ENCODE peak calls at places on chromosomes 11 and 22, in five cellular contexts. X is foreskin fibroblast, B is right lobe of liver, C is fibroblast of villous mesenchyme, U is transverse colon. S is an unnamed sample.

GRCh38 chr22:50271519-50271970 is 1.4 kb upstream of the MAPK11 start:
- DNase-seq in X (peak), B (no peak), C (peak), U (peak), S (peak)

GRCh38 chr11:71223671-71224660 is 28.4 kb downstream of the SHANK2 start:
- DNase-seq in X (no peak), B (no peak), C (no peak), U (no peak), S (no peak)

GRCh38 chr22:48594757-48595510 is 1232.7 kb downstream of the BRD1 start:
- DNase-seq in X (no peak), B (no peak), C (no peak), U (no peak), S (no peak)

GRCh38 chr11:69343401-69344321 is 49.7 kb downstream of the MYEOV start:
- DNase-seq in X (no peak), B (no peak), C (no peak), U (no peak), S (no peak)

GRCh38 chr11:72483412-72484186 is 49.3 kb upstream of the CLPB start:
- DNase-seq in X (peak), B (no peak), C (peak), U (no peak), S (peak)

GRCh38 chr11:126307706-126308105 is 3.8 kb downstream of the DCPS start:
- DNase-seq in X (peak), B (peak), C (peak), U (no peak), S (peak)

GRCh38 chr11:3735827-3736226 is 61.5 kb downstream of the NUP98 start:
- DNase-seq in X (peak), B (no peak), C (peak), U (no peak), S (peak)

GRCh38 chr11:19935507-19935906 is 222.9 kb downstream of the NAV2 start:
- DNase-seq in X (peak), B (no peak), C (peak), U (no peak), S (peak)

GRCh38 chr22:49091917-49092545 is 735.6 kb downstream of the BRD1 start:
- DNase-seq in X (no peak), B (no peak), C (no peak), U (no peak), S (no peak)

GRCh38 chr11:106288988-106289387 is 211.5 kb downstream of the AASDHPPT start:
- DNase-seq in X (no peak), B (no peak), C (no peak), U (no peak), S (no peak)

GRCh38 chr11:116275634-116276033 is 497.2 kb downstream of the BUD13 start:
- DNase-seq in X (no peak), B (no peak), C (no peak), U (no peak), S (no peak)

GRCh38 chr11:91981995-91982394 is 242.6 kb upstream of the FAT3 start:
- DNase-seq in X (peak), B (no peak), C (peak), U (peak), S (peak)

GRCh38 chr22:23233746-23234408 is 53.6 kb downstream of the BCR start:
- DNase-seq in X (peak), B (no peak), C (peak), U (no peak), S (peak)

GRCh38 chr11:15988693-15989231 is 367.6 kb downstream of the SOX6 start:
- DNase-seq in X (no peak), B (no peak), C (peak), U (no peak), S (peak)

GRCh38 chr22:37442537-37442936 is 15.3 kb upstream of the ELFN2 start:
- DNase-seq in X (peak), B (no peak), C (peak), U (no peak), S (peak)

GRCh38 chr11:47326198-47326597 is 26.3 kb downstream of the MYBPC3 start:
- DNase-seq in X (no peak), B (no peak), C (no peak), U (no peak), S (no peak)

GRCh38 chr22:30198152-30198845 is 48.3 kb downstream of the LIF start:
- DNase-seq in X (peak), B (no peak), C (no peak), U (no peak), S (no peak)

GRCh38 chr22:38840129-38840528 is 3.7 kb downstream of the NPTXR start:
- DNase-seq in X (no peak), B (no peak), C (no peak), U (no peak), S (no peak)

GRCh38 chr11:106276859-106277436 is 199.5 kb downstream of the AASDHPPT start:
- DNase-seq in X (peak), B (no peak), C (peak), U (no peak), S (peak)

GRCh38 chr22:19125011-19125410 is 2.8 kb upstream of the DGCR2 start:
- DNase-seq in X (no peak), B (no peak), C (no peak), U (no peak), S (no peak)

GRCh38 chr22:37912171-37912570 is 6.1 kb downstream of the MICALL1 start:
- DNase-seq in X (no peak), B (no peak), C (no peak), U (no peak), S (no peak)

GRCh38 chr11:6992026-6992425 is 28.1 kb downstream of the ZNF214 start:
- DNase-seq in X (peak), B (no peak), C (peak), U (no peak), S (peak)

GRCh38 chr11:12865871-12866595 is 143.1 kb upstream of the RASSF10 start:
- DNase-seq in X (no peak), B (no peak), C (no peak), U (no peak), S (no peak)

GRCh38 chr11:95148421-95148820 is 58.8 kb downstream of the ENDOD1 start:
- DNase-seq in X (peak), B (no peak), C (peak), U (no peak), S (no peak)

GRCh38 chr11:67265633-67266423 is 445 bp upstream of the GRK2 start:
- DNase-seq in X (peak), B (peak), C (peak), U (peak), S (peak)

GRCh38 chr11:133202816-133203215 is 329.5 kb downstream of the OPCML start:
- DNase-seq in X (no peak), B (no peak), C (no peak), U (no peak), S (no peak)

GRCh38 chr11:124174001-124174400 is 9.1 kb upstream of the OR10D3 start:
- DNase-seq in X (peak), B (no peak), C (peak), U (no peak), S (peak)

GRCh38 chr22:30182365-30182764 is 64.2 kb downstream of the LIF start:
- DNase-seq in X (no peak), B (no peak), C (no peak), U (no peak), S (no peak)

GRCh38 chr11:123047265-123047946 is 14.5 kb downstream of the HSPA8 start:
- DNase-seq in X (no peak), B (no peak), C (no peak), U (no peak), S (no peak)

GRCh38 chr11:78325274-78325781 is 92.3 kb downstream of the GAB2 start:
- DNase-seq in X (no peak), B (no peak), C (no peak), U (no peak), S (no peak)

GRCh38 chr11:63839508-63840355 is 822 bp downstream of the MARK2 start:
- DNase-seq in X (peak), B (peak), C (no peak), U (peak), S (peak)

DNA sequence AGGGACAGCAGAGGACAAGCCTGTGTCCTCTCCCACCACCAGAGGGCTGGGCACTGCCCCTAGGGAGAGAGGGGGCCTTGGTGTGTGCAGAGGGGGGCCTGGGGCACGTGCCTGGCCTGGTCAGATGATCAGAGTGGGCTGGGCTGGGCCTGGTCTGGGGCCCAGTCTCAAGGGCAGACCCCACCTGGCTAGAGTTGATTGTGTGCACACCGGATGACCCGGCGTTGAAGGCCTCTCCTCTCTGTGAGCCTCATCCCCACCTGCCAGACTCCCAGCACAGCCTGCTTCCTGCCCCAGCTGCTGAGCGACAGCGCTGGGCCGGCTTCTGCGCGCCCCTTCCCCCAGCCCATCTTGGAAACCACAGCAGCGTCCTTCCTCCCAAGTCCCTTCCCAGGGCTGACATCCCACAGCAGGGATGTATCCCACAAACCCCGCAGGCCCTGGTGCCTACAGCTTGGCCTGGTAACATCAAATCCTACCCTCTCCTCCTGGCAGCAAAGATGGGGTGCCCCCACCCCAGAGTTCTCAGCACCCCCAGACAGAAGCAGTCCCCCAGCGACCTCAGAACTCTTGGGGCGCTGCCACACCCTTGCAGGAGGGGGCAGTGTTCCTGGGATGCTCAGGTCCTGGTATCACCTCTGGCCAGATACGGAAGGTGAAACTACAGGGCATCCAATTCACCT is 11.1 kb upstream of the TSSC4 start:
- DNase-seq in X (no peak), B (no peak), C (no peak), U (no peak), S (no peak)
- TF ChIP-seq CTCF in X (no peak), B (no peak), C (no peak), U (no peak), S (peak)

GRCh38 chr11:60878245-60879101 is 11.1 kb downstream of the ZP1 start:
- DNase-seq in X (no peak), B (no peak), C (no peak), U (no peak), S (no peak)

GRCh38 chr11:60879104-60879503 is 11.8 kb downstream of the ZP1 start:
- DNase-seq in X (no peak), B (no peak), C (no peak), U (no peak), S (no peak)

GRCh38 chr11:60875856-60876485 is 8.6 kb downstream of the ZP1 start:
- DNase-seq in X (no peak), B (no peak), C (no peak), U (no peak), S (no peak)

GRCh38 chr11:60880635-60881282 is 13.4 kb downstream of the ZP1 start:
- DNase-seq in X (no peak), B (no peak), C (no peak), U (no peak), S (no peak)

DNA sequence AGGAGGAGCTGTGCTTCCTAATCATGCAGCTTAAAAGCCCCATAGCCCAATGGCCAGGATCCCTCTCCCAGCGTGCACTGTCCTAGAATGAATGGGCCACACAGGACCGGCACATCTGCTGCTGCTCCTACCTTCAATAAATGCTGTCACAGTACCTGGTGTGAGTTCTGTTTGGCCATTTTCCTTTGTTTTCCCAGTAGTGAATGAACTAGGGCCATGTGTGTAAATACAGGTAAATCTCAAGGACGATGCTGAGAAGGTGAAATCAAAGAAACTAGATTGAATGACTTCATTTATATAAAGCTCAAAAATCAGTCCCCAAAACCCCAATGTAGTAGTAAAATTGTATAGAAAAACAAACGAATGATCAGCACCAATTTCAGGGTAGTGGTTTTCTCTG is 12.8 kb downstream of the ZP1 start:
- DNase-seq in X (no peak), B (no peak), C (no peak), U (no peak), S (no peak)
- H3K4me3 ChIP-seq in X (no peak), B (no peak), C (no peak), U (no peak), S (no peak)

GRCh38 chr22:46828323-46829139 is 66.1 kb downstream of the TBC1D22A start:
- DNase-seq in X (no peak), B (no peak), C (no peak), U (no peak), S (no peak)

GRCh38 chr22:46827072-46827780 is 64.8 kb downstream of the TBC1D22A start:
- DNase-seq in X (no peak), B (no peak), C (no peak), U (no peak), S (no peak)

GRCh38 chr22:46826438-46826837 is 64.0 kb downstream of the TBC1D22A start:
- DNase-seq in X (no peak), B (no peak), C (no peak), U (no peak), S (no peak)

GRCh38 chr22:46829140-46829891 is 66.9 kb downstream of the TBC1D22A start:
- DNase-seq in X (peak), B (no peak), C (peak), U (no peak), S (peak)

DNA sequence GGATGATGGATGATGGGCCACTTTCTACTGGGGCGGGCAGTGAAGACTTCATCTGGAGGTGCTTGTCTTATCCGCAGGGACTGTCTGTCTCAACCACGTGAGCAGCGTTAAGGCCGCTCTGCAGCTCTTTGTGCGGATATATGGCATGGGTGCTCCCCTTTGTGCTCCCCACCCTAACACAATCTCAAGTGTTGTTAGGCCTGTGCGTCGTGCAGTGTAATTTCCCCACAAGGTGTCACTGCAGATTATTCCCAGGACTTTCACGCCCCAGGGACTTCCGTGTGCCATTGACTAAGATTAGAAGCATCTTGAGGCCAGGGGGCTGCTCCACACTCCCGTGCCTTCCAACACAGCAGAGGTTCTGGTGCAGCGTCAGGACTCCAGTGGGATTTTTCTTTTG is 65.3 kb downstream of the TBC1D22A start:
- DNase-seq in X (no peak), B (no peak), C (no peak), U (no peak), S (no peak)
- TF ChIP-seq CTCF in X (no peak), B (no peak), C (no peak), U (no peak), S (no peak)

GRCh38 chr11:65915101-65915820 is 3.6 kb downstream of the C11orf68 start:
- DNase-seq in X (no peak), B (no peak), C (no peak), U (no peak), S (no peak)
- H3K4me3 ChIP-seq in X (peak), B (no peak), C (no peak), U (no peak), S (peak)

GRCh38 chr11:11206457-11206856 is 146.6 kb downstream of the CSNK2A3 start:
- DNase-seq in X (no peak), B (no peak), C (no peak), U (no peak), S (no peak)

GRCh38 chr11:11208994-11209393 is 144.1 kb downstream of the CSNK2A3 start:
- DNase-seq in X (no peak), B (no peak), C (no peak), U (no peak), S (no peak)

GRCh38 chr11:11211186-11211585 is 141.9 kb downstream of the CSNK2A3 start:
- DNase-seq in X (no peak), B (no peak), C (no peak), U (no peak), S (no peak)

GRCh38 chr11:11209967-11210366 is 143.1 kb downstream of the CSNK2A3 start:
- DNase-seq in X (no peak), B (no peak), C (no peak), U (no peak), S (no peak)

DNA sequence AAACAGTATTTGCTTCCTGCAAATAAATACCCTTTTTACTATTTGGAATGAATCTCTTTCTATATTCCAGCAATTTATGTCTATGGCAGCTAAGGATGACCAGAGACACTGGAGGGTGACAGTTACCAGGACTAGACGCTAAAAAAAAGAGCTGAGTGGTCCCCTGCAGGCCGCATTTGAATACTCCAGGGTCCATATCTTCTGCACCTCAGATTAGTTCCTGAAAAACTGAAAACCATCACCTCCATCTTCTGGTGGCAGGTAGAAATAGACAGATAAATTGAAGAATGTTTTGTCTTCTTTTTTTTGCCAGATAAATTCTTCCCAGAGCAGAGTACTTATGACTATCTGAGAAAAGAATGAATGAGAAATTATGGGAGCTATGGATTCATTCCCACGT is 145.6 kb downstream of the CSNK2A3 start:
- DNase-seq in X (no peak), B (no peak), C (no peak), U (no peak), S (no peak)
- TF ChIP-seq CTCF in X (no peak), B (no peak), C (no peak), U (no peak), S (no peak)

DNA sequence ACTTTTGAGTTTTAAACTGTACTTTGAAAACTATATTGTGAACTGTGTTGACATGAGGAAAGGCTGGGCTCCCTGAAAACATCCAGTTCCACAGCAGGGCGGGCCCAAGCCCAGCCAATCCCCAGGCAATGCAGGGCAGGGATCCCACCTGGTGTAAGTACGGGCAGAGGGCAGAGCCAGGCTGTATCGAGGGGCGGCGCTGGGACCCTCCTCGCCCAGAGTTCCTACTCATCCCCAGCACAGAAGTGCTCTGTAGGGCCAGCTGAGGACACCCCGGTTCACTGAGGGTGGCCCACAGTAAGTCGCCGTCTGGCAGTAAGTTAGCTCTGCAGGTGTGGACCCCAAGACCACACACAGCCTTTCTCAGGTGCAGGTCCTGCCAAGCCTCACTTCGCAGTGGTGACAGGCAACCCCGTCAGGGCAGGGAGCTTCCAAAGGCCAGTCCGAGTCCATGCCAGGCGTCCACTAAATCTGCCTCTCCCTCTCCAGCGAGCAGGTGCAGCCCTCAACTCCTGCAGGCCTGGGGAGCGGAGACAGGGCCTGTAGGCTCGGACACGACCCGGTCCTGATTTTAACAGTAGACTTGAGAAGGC is 6.4 kb downstream of the RASSF7 start:
- DNase-seq in X (no peak), B (peak), C (no peak), U (no peak), S (no peak)
- H3K4me3 ChIP-seq in X (no peak), B (peak), C (peak), U (no peak), S (peak)

GRCh38 chr11:93017821-93018690 is 48.6 kb downstream of the MTNR1B start:
- DNase-seq in X (no peak), B (peak), C (no peak), U (no peak), S (peak)
- TF ChIP-seq CTCF in X (no peak), B (no peak), C (peak), U (no peak), S (peak)

DNA sequence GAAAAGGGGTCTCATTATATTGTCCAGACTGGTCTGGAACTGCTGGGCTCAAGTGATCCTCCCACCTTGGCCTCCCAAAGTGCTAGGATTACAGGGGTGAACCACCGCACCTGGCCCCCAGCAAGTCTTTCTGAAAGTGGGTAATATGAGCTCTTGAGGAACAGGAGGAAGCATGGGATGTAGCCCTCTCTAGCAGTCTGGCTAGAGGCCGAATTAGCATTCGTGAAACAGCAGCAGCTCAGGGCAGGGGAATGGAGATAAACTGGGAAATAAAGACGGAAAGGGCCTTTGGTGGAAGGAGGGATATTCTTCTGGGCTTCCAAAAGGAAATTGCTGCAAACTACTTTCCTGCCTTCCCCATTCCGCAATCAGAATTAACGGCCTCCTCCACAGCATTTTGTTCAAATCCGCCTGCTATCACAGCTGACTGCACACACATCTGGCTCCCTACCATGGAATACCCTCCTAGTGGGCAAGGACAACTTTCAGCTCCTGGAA is 44.3 kb downstream of the MICAL3 start:
- DNase-seq in X (no peak), B (no peak), C (peak), U (no peak), S (no peak)
- H3K4me3 ChIP-seq in X (no peak), B (no peak), C (peak), U (no peak), S (no peak)

S was measured in choroid plexus epithelial cell.